ENCODE peak calls at places on chromosomes 1 and 21, in four cellular contexts. Q is Peyer's patch, S is ovary, Y is prostate gland. W is an unnamed sample.

GRCh38 chr21:25186278-25186677 is 421.0 kb downstream of the MRPL39 start:
- DNase-seq in S (no peak), Q (no peak), Y (no peak), W (no peak)

GRCh38 chr1:229420765-229421164 is 13.1 kb downstream of the ACTA1 start:
- DNase-seq in S (no peak), Y (no peak), Q (no peak), W (no peak)

GRCh38 chr1:203116048-203116810 is 11.3 kb upstream of the ADORA1 start:
- DNase-seq in Q (no peak), S (no peak), Y (no peak), W (no peak)

GRCh38 chr1:11797525-11798216 is 8.1 kb downstream of the MTHFR start:
- DNase-seq in Y (no peak), S (peak; percentile 81), Q (no peak), W (peak; percentile 89)

GRCh38 chr1:41665962-41666917 is 181.8 kb upstream of the EDN2 start:
- DNase-seq in Y (no peak), Q (no peak), S (no peak), W (peak; percentile 67)

GRCh38 chr1:42680921-42681683 is 1.1 kb upstream of the YBX1 start:
- DNase-seq in Q (no peak), Y (no peak), S (no peak), W (no peak)

GRCh38 chr1:164611754-164612642 is 53.0 kb downstream of the PBX1 start:
- DNase-seq in S (no peak), Q (peak; percentile 67), Y (peak; percentile 86), W (no peak)

GRCh38 chr1:40161125-40161887 is at the start of gene RLF:
- DNase-seq in Q (peak; percentile 97), Y (peak; percentile 92), S (peak; percentile 95), W (peak; percentile 98)

GRCh38 chr21:36431252-36431651 is 46.1 kb downstream of the CHAF1B start:
- DNase-seq in Y (no peak), S (no peak), Q (no peak), W (no peak)

GRCh38 chr1:76059461-76059860 is 15.1 kb upstream of the ST6GALNAC3 start:
- DNase-seq in Q (no peak), S (no peak), Y (no peak), W (no peak)

GRCh38 chr1:1678581-1679380 is 13.8 kb downstream of the SLC35E2B start:
- DNase-seq in Q (peak; percentile 93), S (no peak), Y (no peak), W (peak; percentile 79)

GRCh38 chr1:156086256-156086662 is 4.0 kb upstream of the MEX3A start:
- DNase-seq in Y (no peak), S (no peak), Q (no peak), W (no peak)

GRCh38 chr1:239276051-239276450 is 110.3 kb upstream of the CHRM3 start:
- DNase-seq in Y (no peak), Q (no peak), S (no peak), W (no peak)

GRCh38 chr1:210417881-210418280 is 89.2 kb downstream of the HHAT start:
- DNase-seq in Q (no peak), S (no peak), Y (no peak), W (no peak)

GRCh38 chr1:45802343-45803298 is 791 bp upstream of the MAST2 start:
- DNase-seq in Q (peak; percentile 61), Y (peak; percentile 16), S (peak; percentile 81), W (peak; percentile 93)

GRCh38 chr1:227920896-227921295 is 26.8 kb downstream of the WNT9A start:
- DNase-seq in S (no peak), Q (no peak), Y (no peak), W (peak; percentile 46)
- TF ChIP-seq CTCF in S (no peak), Q (no peak), Y (no peak), W (no peak)

GRCh38 chr1:225474986-225475820 is 47.4 kb upstream of the LBR start:
- DNase-seq in Y (no peak), S (peak; percentile 61), Q (peak; percentile 88), W (peak; percentile 90)
- H3K4me3 ChIP-seq in Y (no peak overlapping the region), S (no peak overlapping the region), Q (peak overlapping the region; percentile 42), W (peak overlapping the region; percentile 40)

GRCh38 chr21:46662765-46663500 is 27.5 kb downstream of the PRMT2 start:
- DNase-seq in S (no peak), Q (no peak), Y (no peak), W (no peak)

GRCh38 chr21:46662367-46662654 is 26.8 kb downstream of the PRMT2 start:
- DNase-seq in Q (no peak), Y (no peak), S (no peak), W (peak; percentile 74)

GRCh38 chr21:46661627-46662366 is 26.3 kb downstream of the PRMT2 start:
- DNase-seq in S (no peak), Q (no peak), Y (no peak), W (peak; percentile 81)

GRCh38 chr21:46660505-46660904 is 25.0 kb downstream of the PRMT2 start:
- DNase-seq in S (no peak), Q (no peak), Y (no peak), W (no peak)

GRCh38 chr21:46661211-46661625 is 25.7 kb downstream of the PRMT2 start:
- DNase-seq in Y (no peak), S (peak; percentile 74), Q (no peak), W (peak; percentile 85)
- H3K27ac ChIP-seq in Y (no peak overlapping the region), S (no peak overlapping the region), Q (no peak overlapping the region), W (no peak overlapping the region)

GRCh38 chr1:6783221-6783620 is 2.0 kb upstream of the CAMTA1 start:
- DNase-seq in S (no peak), Y (no peak), Q (no peak), W (no peak)

GRCh38 chr1:6784560-6785317 is 515 bp upstream of the CAMTA1 start:
- DNase-seq in Q (peak; percentile 99), S (peak; percentile 100), Y (peak; percentile 100), W (peak; percentile 100)

GRCh38 chr1:6783956-6784559 is 1.2 kb upstream of the CAMTA1 start:
- DNase-seq in S (no peak), Y (no peak), Q (no peak), W (no peak)

GRCh38 chr1:6785318-6785712 is at the start of gene CAMTA1:
- DNase-seq in S (no peak), Y (no peak), Q (no peak), W (no peak)

GRCh38 chr1:6785721-6786505 is 659 bp downstream of the CAMTA1 start:
- DNase-seq in S (peak; percentile 48), Y (peak; percentile 13), Q (peak; percentile 64), W (peak; percentile 84)
- TF ChIP-seq CTCF in S (no peak), Y (peak; percentile 17), Q (no peak), W (no peak)

GRCh38 chr1:213984387-213985180 is 3.2 kb upstream of the PROX1 start:
- DNase-seq in Y (no peak), Q (no peak), S (no peak), W (no peak)

GRCh38 chr1:213987422-213987875 is 324 bp upstream of the PROX1 start:
- DNase-seq in S (no peak), Y (no peak), Q (no peak), W (no peak)

GRCh38 chr1:213985181-213986019 is 2.4 kb upstream of the PROX1 start:
- DNase-seq in Q (no peak), Y (no peak), S (no peak), W (no peak)

GRCh38 chr1:213986925-213987250 is 885 bp upstream of the PROX1 start:
- DNase-seq in Y (no peak), S (no peak), Q (no peak), W (no peak)

GRCh38 chr1:213986020-213986924 is 1.5 kb upstream of the PROX1 start:
- DNase-seq in Y (no peak), S (no peak), Q (no peak), W (no peak)
- H3K4me3 ChIP-seq in Y (no peak overlapping the region), S (no peak overlapping the region), Q (peak overlapping the region; percentile 63), W (no peak overlapping the region)

DNA sequence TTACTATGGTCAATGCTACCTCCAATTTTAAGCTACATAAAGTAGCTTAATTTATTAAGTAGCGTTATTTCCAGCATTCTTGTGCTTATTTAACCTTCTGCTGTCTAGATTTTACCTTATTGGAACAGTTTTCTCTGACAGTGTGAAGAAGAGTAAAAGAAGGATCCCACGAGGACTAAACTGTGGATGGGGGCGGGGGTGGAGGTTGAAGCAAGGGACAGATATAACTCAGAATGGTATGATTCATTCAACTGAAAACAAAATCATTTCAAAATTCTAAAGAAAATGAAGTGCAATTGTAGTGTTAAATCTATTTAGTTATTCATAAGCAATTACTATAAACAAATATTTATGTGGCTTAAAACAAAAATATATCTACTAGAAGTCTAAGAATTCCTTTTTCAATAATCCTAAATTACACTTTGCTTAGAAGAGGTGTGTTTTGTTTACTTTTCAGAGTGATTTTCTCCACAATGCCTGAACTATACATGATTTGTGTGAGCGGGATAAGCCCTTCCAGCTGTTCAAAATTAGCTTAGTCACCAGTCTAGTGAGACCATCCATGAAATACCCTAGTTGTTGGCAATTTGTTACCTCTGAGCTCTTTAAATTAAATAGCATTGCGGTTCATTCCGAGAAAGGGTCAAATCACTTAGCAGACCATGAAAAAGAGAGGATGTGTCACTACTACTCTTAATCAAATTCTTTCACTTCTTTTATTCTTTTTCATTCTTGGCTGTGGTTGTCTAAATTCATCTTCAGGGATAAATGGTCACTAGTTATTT is 11.6 kb upstream of the VAV3 start:
- DNase-seq in Q (no peak), S (no peak), Y (no peak), W (no peak)
- H3K27ac ChIP-seq in Q (no peak overlapping the region), S (no peak overlapping the region), Y (no peak overlapping the region), W (no peak overlapping the region)

DNA sequence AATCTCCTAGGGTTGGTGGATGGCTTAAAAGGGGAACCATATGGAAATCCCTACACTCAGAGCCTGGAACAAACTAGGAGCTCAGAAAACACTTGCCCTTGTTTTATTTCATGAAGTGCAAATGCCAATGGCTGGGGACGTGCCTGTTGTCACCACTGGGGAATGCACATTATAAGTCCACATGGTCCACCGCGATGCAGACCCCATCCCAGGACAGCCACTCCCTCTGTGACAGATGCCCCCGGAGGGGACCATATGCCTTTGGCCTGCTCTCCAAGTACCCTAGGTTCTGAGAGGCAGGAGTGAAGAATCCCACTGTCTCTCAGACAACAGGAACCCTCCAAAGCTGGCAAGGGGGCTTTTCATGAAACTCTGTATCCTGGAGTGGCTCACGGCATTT is 42.3 kb downstream of the LRP8 start:
- DNase-seq in Y (no peak), S (no peak), Q (no peak), W (peak; percentile 49)
- TF ChIP-seq CTCF in Y (no peak), S (no peak), Q (no peak), W (no peak)

W was measured in kidney.